ENCODE peak calls at places on chromosomes 13 and 19, in four cellular contexts. One of them, this sample, is unnamed.

GRCh38 chr13:114131581-114132418 is 623 bp downstream of the RASA3 start:
- DNase-seq in HepG2: no peak
- DNase-seq in GM23338: peak
- DNase-seq in PC-3: no peak
- DNase-seq in this sample: no peak

GRCh38 chr13:76455960-76456359 is 430.2 kb downstream of the KCTD12 start:
- DNase-seq in PC-3: peak
- DNase-seq in GM23338: no peak
- DNase-seq in HepG2: no peak
- DNase-seq in this sample: peak

GRCh38 chr19:30074096-30074495 is 132.1 kb downstream of the URI1 start:
- DNase-seq in PC-3: no peak
- DNase-seq in GM23338: no peak
- DNase-seq in HepG2: no peak
- DNase-seq in this sample: no peak

GRCh38 chr19:43519436-43520088 is 7.4 kb downstream of the ETHE1 start:
- DNase-seq in GM23338: peak
- DNase-seq in PC-3: peak
- DNase-seq in HepG2: peak
- DNase-seq in this sample: peak

GRCh38 chr19:5133986-5134595 is 165.2 kb downstream of the KDM4B start:
- DNase-seq in GM23338: no peak
- DNase-seq in PC-3: no peak
- DNase-seq in HepG2: no peak
- DNase-seq in this sample: no peak

GRCh38 chr13:102395174-102395573 is 6.7 kb downstream of the FGF14 start:
- DNase-seq in PC-3: no peak
- DNase-seq in HepG2: no peak
- DNase-seq in GM23338: peak
- DNase-seq in this sample: no peak

GRCh38 chr13:23699271-23699670 is 129.1 kb downstream of the TNFRSF19 start:
- DNase-seq in PC-3: no peak
- DNase-seq in HepG2: no peak
- DNase-seq in GM23338: no peak
- DNase-seq in this sample: no peak

GRCh38 chr19:19006213-19006612 is 27.1 kb downstream of the SUGP2 start:
- DNase-seq in GM23338: no peak
- DNase-seq in HepG2: no peak
- DNase-seq in PC-3: no peak
- DNase-seq in this sample: no peak

GRCh38 chr13:60329221-60329983 is 67.6 kb upstream of the TDRD3 start:
- DNase-seq in GM23338: peak
- DNase-seq in PC-3: peak
- DNase-seq in HepG2: peak
- DNase-seq in this sample: peak

GRCh38 chr13:53004605-53005004 is 24.0 kb upstream of the OLFM4 start:
- DNase-seq in PC-3: no peak
- DNase-seq in GM23338: no peak
- DNase-seq in HepG2: no peak
- DNase-seq in this sample: no peak

GRCh38 chr19:39131255-39131755 is 5.7 kb downstream of the PAK4 start:
- DNase-seq in HepG2: no peak
- DNase-seq in GM23338: no peak
- DNase-seq in PC-3: no peak
- DNase-seq in this sample: peak

GRCh38 chr13:60397693-60398437 is 845 bp downstream of the TDRD3 start:
- DNase-seq in GM23338: peak
- DNase-seq in HepG2: peak
- DNase-seq in PC-3: peak
- DNase-seq in this sample: peak

GRCh38 chr19:17543991-17544390 is 11.5 kb upstream of the COLGALT1 start:
- DNase-seq in GM23338: no peak
- DNase-seq in HepG2: no peak
- DNase-seq in PC-3: no peak
- DNase-seq in this sample: no peak

GRCh38 chr13:98176777-98177608 is at the start of gene RNF113B:
- DNase-seq in GM23338: no peak
- DNase-seq in PC-3: no peak
- DNase-seq in HepG2: no peak
- DNase-seq in this sample: no peak

GRCh38 chr19:32387701-32388392 is 17.7 kb upstream of the DPY19L3 start:
- DNase-seq in HepG2: no peak
- DNase-seq in PC-3: peak
- DNase-seq in GM23338: no peak
- DNase-seq in this sample: no peak

GRCh38 chr19:10294368-10294697 is 4.6 kb downstream of the ICAM5 start:
- DNase-seq in HepG2: no peak
- DNase-seq in PC-3: no peak
- DNase-seq in GM23338: peak
- DNase-seq in this sample: no peak

GRCh38 chr19:10292206-10292788 is 2.5 kb downstream of the ICAM5 start:
- DNase-seq in HepG2: peak
- DNase-seq in GM23338: peak
- DNase-seq in PC-3: peak
- DNase-seq in this sample: peak

GRCh38 chr19:10291554-10292205 is 1.9 kb downstream of the ICAM5 start:
- DNase-seq in HepG2: no peak
- DNase-seq in GM23338: no peak
- DNase-seq in PC-3: no peak
- DNase-seq in this sample: no peak

GRCh38 chr19:10293637-10294367 is 4.0 kb downstream of the ICAM5 start:
- DNase-seq in HepG2: no peak
- DNase-seq in PC-3: no peak
- DNase-seq in GM23338: peak
- DNase-seq in this sample: no peak

GRCh38 chr19:10292789-10293636 is 3.3 kb downstream of the ICAM5 start:
- DNase-seq in GM23338: peak
- DNase-seq in HepG2: no peak
- DNase-seq in PC-3: peak
- DNase-seq in this sample: no peak
- TF ChIP-seq EZH2 in GM23338: peak
- TF ChIP-seq EZH2 in HepG2: no peak
- TF ChIP-seq EZH2 in PC-3: no peak
- TF ChIP-seq EZH2 in this sample: peak

DNA sequence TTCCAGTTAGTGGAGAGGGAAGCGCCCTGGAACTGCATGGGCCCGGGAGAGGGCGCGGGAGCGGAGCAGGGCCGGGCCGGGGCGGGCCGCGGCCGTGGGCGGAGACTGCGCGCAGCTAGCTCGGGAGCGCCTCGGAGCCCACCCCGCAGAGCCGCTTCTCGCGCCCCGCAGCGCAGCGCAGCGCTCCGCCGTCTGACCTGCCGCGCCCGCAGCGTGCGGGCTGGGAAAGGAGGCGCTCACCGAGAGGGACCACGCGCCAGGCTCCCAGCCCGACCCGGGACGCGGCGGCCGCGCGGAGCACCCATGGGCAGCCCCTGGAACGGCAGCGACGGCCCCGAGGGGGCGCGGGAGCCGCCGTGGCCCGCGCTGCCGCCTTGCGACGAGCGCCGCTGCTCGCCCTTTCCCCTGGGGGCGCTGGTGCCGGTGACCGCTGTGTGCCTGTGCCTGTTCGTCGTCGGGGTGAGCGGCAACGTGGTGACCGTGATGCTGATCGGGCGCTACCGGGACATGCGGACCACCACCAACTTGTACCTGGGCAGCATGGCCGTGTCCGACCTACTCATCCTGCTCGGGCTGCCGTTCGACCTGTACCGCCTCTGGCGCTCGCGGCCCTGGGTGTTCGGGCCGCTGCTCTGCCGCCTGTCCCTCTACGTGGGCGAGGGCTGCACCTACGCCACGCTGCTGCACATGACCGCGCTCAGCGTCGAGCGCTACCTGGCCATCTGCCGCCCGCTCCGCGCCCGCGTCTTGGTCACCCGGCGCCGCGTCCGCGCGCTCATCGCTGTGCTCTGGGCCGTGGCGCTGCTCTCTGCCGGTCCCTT is at the start of gene MLNR:
- DNase-seq in HepG2: peak
- DNase-seq in GM23338: peak
- DNase-seq in PC-3: no peak
- DNase-seq in this sample: peak
- TF ChIP-seq EZH2 in HepG2: no peak
- TF ChIP-seq EZH2 in GM23338: peak
- TF ChIP-seq EZH2 in PC-3: no peak
- TF ChIP-seq EZH2 in this sample: peak

GRCh38 chr13:51583875-51584730 is at the start of gene WDFY2:
- DNase-seq in HepG2: peak
- DNase-seq in PC-3: peak
- DNase-seq in GM23338: peak
- DNase-seq in this sample: peak
- TF ChIP-seq EZH2 in HepG2: no peak
- TF ChIP-seq EZH2 in PC-3: no peak
- TF ChIP-seq EZH2 in GM23338: no peak
- TF ChIP-seq EZH2 in this sample: no peak

DNA sequence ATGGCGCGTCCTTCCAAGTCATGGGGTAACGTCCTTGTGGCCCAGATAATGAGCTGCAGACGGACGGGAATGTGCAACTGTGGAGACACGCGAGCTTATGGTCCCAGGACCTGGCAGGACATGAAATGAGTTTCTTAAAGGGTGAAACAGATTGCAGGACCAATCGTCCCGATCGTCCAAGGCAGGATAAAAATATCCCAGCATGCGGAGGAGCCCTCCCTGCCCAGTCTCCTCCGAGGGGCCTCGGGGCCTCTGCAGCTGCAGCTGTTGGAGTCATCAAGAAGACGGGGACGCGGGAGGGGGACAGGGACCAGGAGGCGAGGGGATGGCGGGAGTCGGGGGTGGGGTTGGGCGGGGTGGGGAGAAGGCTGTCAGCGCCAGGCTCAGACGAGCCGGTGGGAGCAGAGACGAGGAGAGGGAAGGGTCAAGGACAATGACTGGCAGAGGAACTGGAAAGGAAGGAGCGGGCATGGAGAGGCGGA is 14.4 kb upstream of the GARIN5A start:
- DNase-seq in PC-3: no peak
- DNase-seq in HepG2: no peak
- DNase-seq in GM23338: no peak
- DNase-seq in this sample: no peak
- TF ChIP-seq EZH2 in PC-3: no peak
- TF ChIP-seq EZH2 in HepG2: no peak
- TF ChIP-seq EZH2 in GM23338: no peak
- TF ChIP-seq EZH2 in this sample: no peak

GRCh38 chr13:78596701-78597550 is 6.4 kb downstream of the POU4F1 start:
- DNase-seq in HepG2: no peak
- DNase-seq in PC-3: no peak
- DNase-seq in GM23338: peak
- DNase-seq in this sample: no peak
- TF ChIP-seq EZH2 in HepG2: no peak
- TF ChIP-seq EZH2 in PC-3: no peak
- TF ChIP-seq EZH2 in GM23338: peak
- TF ChIP-seq EZH2 in this sample: peak

GRCh38 chr13:94968040-94968756 is 255.9 kb upstream of the SOX21 start:
- DNase-seq in HepG2: no peak
- DNase-seq in PC-3: no peak
- DNase-seq in GM23338: peak
- DNase-seq in this sample: peak

GRCh38 chr13:94968757-94969086 is 256.4 kb upstream of the SOX21 start:
- DNase-seq in HepG2: no peak
- DNase-seq in GM23338: no peak
- DNase-seq in PC-3: no peak
- DNase-seq in this sample: no peak

GRCh38 chr13:94966380-94966779 is 254.0 kb upstream of the SOX21 start:
- DNase-seq in PC-3: no peak
- DNase-seq in HepG2: no peak
- DNase-seq in GM23338: no peak
- DNase-seq in this sample: no peak

GRCh38 chr13:94972262-94972661 is 259.9 kb upstream of the SOX21 start:
- DNase-seq in HepG2: no peak
- DNase-seq in GM23338: no peak
- DNase-seq in PC-3: no peak
- DNase-seq in this sample: no peak

GRCh38 chr13:94967183-94968039 is 255.1 kb upstream of the SOX21 start:
- DNase-seq in GM23338: peak
- DNase-seq in PC-3: peak
- DNase-seq in HepG2: no peak
- DNase-seq in this sample: peak
- TF ChIP-seq EZH2 in GM23338: peak
- TF ChIP-seq EZH2 in PC-3: no peak
- TF ChIP-seq EZH2 in HepG2: peak
- TF ChIP-seq EZH2 in this sample: peak

GRCh38 chr19:13011653-13012389 is 16.5 kb downstream of the NFIX start:
- DNase-seq in PC-3: no peak
- DNase-seq in HepG2: no peak
- DNase-seq in GM23338: peak
- DNase-seq in this sample: no peak

GRCh38 chr19:13008926-13009787 is 13.9 kb downstream of the NFIX start:
- DNase-seq in HepG2: no peak
- DNase-seq in GM23338: peak
- DNase-seq in PC-3: peak
- DNase-seq in this sample: no peak

GRCh38 chr19:13010992-13011652 is 15.8 kb downstream of the NFIX start:
- DNase-seq in PC-3: no peak
- DNase-seq in HepG2: no peak
- DNase-seq in GM23338: no peak
- DNase-seq in this sample: no peak

GRCh38 chr19:13012390-13012689 is 17.1 kb downstream of the NFIX start:
- DNase-seq in GM23338: no peak
- DNase-seq in HepG2: no peak
- DNase-seq in PC-3: no peak
- DNase-seq in this sample: no peak

DNA sequence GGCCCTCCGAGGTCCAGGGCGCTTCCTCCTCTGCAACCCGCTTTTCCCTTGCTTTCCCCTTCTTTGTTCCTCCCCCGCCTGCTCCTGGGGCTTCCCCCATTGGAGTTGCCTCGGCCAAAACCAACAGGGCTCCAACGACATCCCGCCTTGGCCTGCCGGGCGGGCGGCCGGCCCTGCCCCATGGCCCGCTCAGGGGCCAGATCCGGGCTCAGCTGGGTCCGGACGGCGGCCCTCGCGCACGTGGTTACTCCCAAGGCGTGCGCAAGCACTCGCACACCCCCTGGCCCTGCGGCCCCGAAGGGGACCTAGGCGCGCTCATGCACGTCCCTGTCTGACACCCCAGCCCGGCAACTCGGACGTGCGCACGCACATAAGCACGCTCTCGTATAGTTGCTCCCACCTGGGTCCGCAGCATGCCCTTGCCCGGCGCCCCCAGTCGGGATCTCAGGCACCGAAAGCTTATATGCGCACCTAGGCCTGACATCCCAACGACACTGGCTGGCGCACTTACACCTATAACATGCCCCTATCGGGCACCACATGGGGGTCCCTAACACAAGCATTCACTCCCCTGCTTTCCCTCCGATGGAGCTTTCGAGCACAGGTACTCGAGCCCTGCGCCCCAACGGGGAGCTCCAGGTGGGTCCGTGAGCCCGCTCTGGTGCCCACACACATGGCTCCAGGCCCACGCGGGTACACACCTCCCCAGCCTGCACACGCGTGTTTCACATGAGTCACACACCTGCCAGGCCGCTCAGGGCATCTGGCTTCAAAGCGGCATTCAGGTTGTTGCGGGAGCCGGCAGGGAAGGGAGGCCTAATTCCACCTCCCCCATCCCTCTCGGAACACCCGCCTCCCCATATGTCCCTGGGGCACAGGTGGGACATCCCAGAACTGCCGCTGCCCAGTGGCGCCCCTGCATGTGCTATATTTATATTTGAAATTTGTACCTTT is 15.0 kb downstream of the NFIX start:
- DNase-seq in PC-3: no peak
- DNase-seq in GM23338: peak
- DNase-seq in HepG2: no peak
- DNase-seq in this sample: no peak
- TF ChIP-seq EZH2 in PC-3: no peak
- TF ChIP-seq EZH2 in GM23338: peak
- TF ChIP-seq EZH2 in HepG2: no peak
- TF ChIP-seq EZH2 in this sample: no peak